ENCODE peak calls at places on chromosomes 11 and 22, in six cellular contexts. I is activated T-cell treated with anti-CD3 and anti-CD28 coated beads, Interleukin-2, amount 50 U/mL, for 24 hours; Y is neural progenitor cell; M is fibroblast of the conjunctiva; L is stimulated activated CD4-positive, alpha-beta T cell treated with anti-CD3 and anti-CD28 coated beads, Interleukin-1b, Interleukin-23, amount 100 ng/mL, for 48 hours; T is GM19239. U is an unnamed sample.

GRCh38 chr22:49815641-49816071 is 12.0 kb downstream of the BRD1 start:
- DNase-seq in I (no peak), Y (no peak), M (no peak), L (peak), T (no peak), U (no peak)

GRCh38 chr11:862704-863388 is 20.2 kb downstream of the TSPAN4 start:
- DNase-seq in I (no peak), Y (no peak), M (no peak), L (no peak), T (no peak), U (no peak)

GRCh38 chr22:41256898-41257260 is 16.1 kb upstream of the CHADL start:
- DNase-seq in I (no peak), Y (peak), M (peak), L (no peak), T (no peak), U (no peak)

GRCh38 chr11:101169944-101170343 is 40.3 kb upstream of the PGR start:
- DNase-seq in I (no peak), Y (no peak), M (no peak), L (no peak), T (no peak), U (no peak)

GRCh38 chr22:49469896-49470740 is 357.6 kb downstream of the BRD1 start:
- DNase-seq in I (no peak), Y (no peak), M (no peak), L (no peak), T (no peak), U (no peak)

GRCh38 chr11:116650052-116650451 is 122.7 kb downstream of the BUD13 start:
- DNase-seq in I (no peak), Y (no peak), M (no peak), L (no peak), T (no peak), U (no peak)

GRCh38 chr11:25758145-25758661 is 573.7 kb upstream of the ANO3 start:
- DNase-seq in I (no peak), Y (no peak), M (no peak), L (no peak), T (no peak), U (no peak)

GRCh38 chr11:8335683-8336082 is 72.0 kb upstream of the LMO1 start:
- DNase-seq in I (no peak), Y (no peak), M (no peak), L (no peak), T (no peak), U (no peak)

GRCh38 chr22:50738649-50739227 is 734 bp downstream of the ACR start:
- DNase-seq in I (peak), Y (no peak), M (no peak), L (no peak), T (no peak), U (peak)

GRCh38 chr11:17827006-17827405 is 92.4 kb downstream of the KCNC1 start:
- DNase-seq in I (no peak), Y (peak), M (no peak), L (no peak), T (no peak), U (no peak)

GRCh38 chr22:19291218-19291579 is 320 bp downstream of the CLTCL1 start:
- DNase-seq in I (no peak), Y (peak), M (no peak), L (peak), T (no peak), U (no peak)

GRCh38 chr11:61140416-61140815 is 20.8 kb downstream of the VPS37C start:
- DNase-seq in I (no peak), Y (no peak), M (no peak), L (no peak), T (no peak), U (no peak)

GRCh38 chr22:49997932-49998717 is 14.4 kb downstream of the IL17REL start:
- DNase-seq in I (peak), Y (no peak), M (no peak), L (no peak), T (no peak), U (no peak)

GRCh38 chr11:20036625-20037335 is 123.5 kb downstream of the DBX1 start:
- DNase-seq in I (no peak), Y (no peak), M (no peak), L (no peak), T (no peak), U (no peak)

GRCh38 chr11:91435694-91436375 is 788.8 kb upstream of the FAT3 start:
- DNase-seq in I (no peak), Y (peak), M (no peak), L (no peak), T (no peak), U (no peak)

GRCh38 chr11:65663634-65664200 is 1.0 kb upstream of the RELA start:
- DNase-seq in I (peak), Y (peak), M (peak), L (peak), T (no peak), U (no peak)

GRCh38 chr11:94129505-94130335 is 1.1 kb downstream of the PANX1 start:
- DNase-seq in I (no peak), Y (peak), M (no peak), L (no peak), T (no peak), U (no peak)

GRCh38 chr22:37457093-37457893 is 28.9 kb downstream of the MFNG start:
- DNase-seq in I (peak), Y (peak), M (peak), L (peak), T (peak), U (peak)

GRCh38 chr11:123407124-123407995 is 22.7 kb upstream of the GRAMD1B start:
- DNase-seq in I (peak), Y (peak), M (peak), L (peak), T (peak), U (peak)

U was measured in ureter.